ENCODE peak calls at places on chromosome 17, in six cellular contexts. One of them, this sample, is unnamed.

GRCh38 chr17:73998246-73999220 is 204.9 kb upstream of the RPL38 start:
- DNase-seq in mucosa of descending colon: peak
- DNase-seq in kidney: no peak
- DNase-seq in body of pancreas: peak
- DNase-seq in A549: peak
- DNase-seq in transverse colon: peak
- DNase-seq in this sample: peak

GRCh38 chr17:8788998-8789397 is 10.2 kb downstream of the MFSD6L start:
- DNase-seq in mucosa of descending colon: no peak
- DNase-seq in kidney: no peak
- DNase-seq in body of pancreas: no peak
- DNase-seq in A549: no peak
- DNase-seq in transverse colon: no peak
- DNase-seq in this sample: no peak

GRCh38 chr17:70772761-70773160 is 603.4 kb downstream of the KCNJ2 start:
- DNase-seq in mucosa of descending colon: no peak
- DNase-seq in kidney: no peak
- DNase-seq in body of pancreas: no peak
- DNase-seq in A549: no peak
- DNase-seq in transverse colon: no peak
- DNase-seq in this sample: no peak

GRCh38 chr17:50015146-50015545 is 20.1 kb upstream of the DLX3 start:
- DNase-seq in mucosa of descending colon: no peak
- DNase-seq in kidney: no peak
- DNase-seq in body of pancreas: no peak
- DNase-seq in A549: no peak
- DNase-seq in transverse colon: no peak
- DNase-seq in this sample: no peak

GRCh38 chr17:45225051-45225700 is 3.5 kb downstream of the FMNL1 start:
- DNase-seq in mucosa of descending colon: no peak
- DNase-seq in kidney: no peak
- DNase-seq in body of pancreas: no peak
- DNase-seq in A549: no peak
- DNase-seq in transverse colon: no peak
- DNase-seq in this sample: no peak

GRCh38 chr17:43611230-43611969 is 50.3 kb downstream of the MEOX1 start:
- DNase-seq in mucosa of descending colon: no peak
- DNase-seq in kidney: no peak
- DNase-seq in body of pancreas: no peak
- DNase-seq in A549: no peak
- DNase-seq in transverse colon: no peak
- DNase-seq in this sample: no peak

GRCh38 chr17:40548491-40548981 is 16.7 kb downstream of the CCR7 start:
- DNase-seq in mucosa of descending colon: no peak
- DNase-seq in kidney: no peak
- DNase-seq in body of pancreas: no peak
- DNase-seq in A549: no peak
- DNase-seq in transverse colon: no peak
- DNase-seq in this sample: no peak

GRCh38 chr17:69733171-69734014 is 318.9 kb downstream of the MAP2K6 start:
- DNase-seq in mucosa of descending colon: no peak
- DNase-seq in kidney: no peak
- DNase-seq in body of pancreas: no peak
- DNase-seq in A549: peak
- DNase-seq in transverse colon: no peak
- DNase-seq in this sample: no peak

GRCh38 chr17:81537856-81538555 is 9.8 kb downstream of the FSCN2 start:
- DNase-seq in mucosa of descending colon: no peak
- DNase-seq in kidney: no peak
- DNase-seq in body of pancreas: peak
- DNase-seq in A549: no peak
- DNase-seq in transverse colon: no peak
- DNase-seq in this sample: no peak

GRCh38 chr17:40017422-40018080 is 2.3 kb downstream of the CSF3 start:
- DNase-seq in mucosa of descending colon: no peak
- DNase-seq in kidney: no peak
- DNase-seq in body of pancreas: no peak
- DNase-seq in A549: no peak
- DNase-seq in transverse colon: no peak
- DNase-seq in this sample: peak

GRCh38 chr17:19744922-19745757 is 3.0 kb downstream of the ALDH3A1 start:
- DNase-seq in mucosa of descending colon: peak
- DNase-seq in kidney: peak
- DNase-seq in body of pancreas: peak
- DNase-seq in A549: peak
- DNase-seq in transverse colon: peak
- DNase-seq in this sample: peak

GRCh38 chr17:38889745-38890409 is 20.0 kb downstream of the LASP1 start:
- DNase-seq in mucosa of descending colon: no peak
- DNase-seq in kidney: peak
- DNase-seq in body of pancreas: no peak
- DNase-seq in A549: no peak
- DNase-seq in transverse colon: no peak
- DNase-seq in this sample: no peak

GRCh38 chr17:31721291-31722025 is 137.6 kb downstream of the COPRS start:
- DNase-seq in mucosa of descending colon: no peak
- DNase-seq in kidney: no peak
- DNase-seq in body of pancreas: no peak
- DNase-seq in A549: no peak
- DNase-seq in transverse colon: no peak
- DNase-seq in this sample: no peak

GRCh38 chr17:7894866-7895265 is 6.3 kb downstream of the CHD3 start:
- DNase-seq in mucosa of descending colon: no peak
- DNase-seq in kidney: no peak
- DNase-seq in body of pancreas: no peak
- DNase-seq in A549: no peak
- DNase-seq in transverse colon: no peak
- DNase-seq in this sample: no peak

GRCh38 chr17:3730881-3731429 is 7.3 kb downstream of the HASPIN start:
- DNase-seq in mucosa of descending colon: no peak
- DNase-seq in kidney: no peak
- DNase-seq in body of pancreas: no peak
- DNase-seq in A549: no peak
- DNase-seq in transverse colon: no peak
- DNase-seq in this sample: no peak

DNA sequence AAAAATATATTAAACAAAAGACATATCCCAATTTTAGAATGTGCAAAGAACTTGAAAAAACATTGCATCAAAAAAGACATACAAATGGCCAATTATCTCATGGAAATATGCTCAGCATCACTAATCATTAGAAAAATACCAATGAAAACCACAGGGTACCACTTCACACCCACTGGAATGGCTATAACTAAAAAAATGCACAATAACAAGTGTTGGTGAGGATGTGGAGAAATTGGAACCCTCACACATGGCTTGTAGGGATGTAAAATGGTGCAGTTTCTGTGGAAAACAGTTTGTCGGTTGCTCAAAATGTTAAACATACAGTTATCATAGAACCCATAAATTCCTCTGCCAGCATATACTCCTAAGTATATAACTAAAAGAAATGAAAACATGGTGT is 796 bp upstream of the PSMB6 start:
- DNase-seq in mucosa of descending colon: no peak
- DNase-seq in kidney: no peak
- DNase-seq in body of pancreas: no peak
- DNase-seq in A549: no peak
- DNase-seq in transverse colon: no peak
- DNase-seq in this sample: no peak
- H3K4me3 ChIP-seq in mucosa of descending colon: no peak
- H3K4me3 ChIP-seq in kidney: peak
- H3K4me3 ChIP-seq in body of pancreas: no peak
- H3K4me3 ChIP-seq in A549: peak
- H3K4me3 ChIP-seq in transverse colon: no peak
- H3K4me3 ChIP-seq in this sample: peak

GRCh38 chr17:59366773-59367656 is 35.6 kb downstream of the YPEL2 start:
- DNase-seq in mucosa of descending colon: peak
- DNase-seq in kidney: no peak
- DNase-seq in body of pancreas: peak
- DNase-seq in A549: no peak
- DNase-seq in transverse colon: peak
- DNase-seq in this sample: peak

GRCh38 chr17:59368218-59368857 is 36.9 kb downstream of the YPEL2 start:
- DNase-seq in mucosa of descending colon: no peak
- DNase-seq in kidney: no peak
- DNase-seq in body of pancreas: no peak
- DNase-seq in A549: no peak
- DNase-seq in transverse colon: no peak
- DNase-seq in this sample: no peak

GRCh38 chr17:59365383-59365981 is 34.0 kb downstream of the YPEL2 start:
- DNase-seq in mucosa of descending colon: no peak
- DNase-seq in kidney: no peak
- DNase-seq in body of pancreas: no peak
- DNase-seq in A549: no peak
- DNase-seq in transverse colon: no peak
- DNase-seq in this sample: peak

GRCh38 chr17:59367657-59368045 is 36.2 kb downstream of the YPEL2 start:
- DNase-seq in mucosa of descending colon: no peak
- DNase-seq in kidney: no peak
- DNase-seq in body of pancreas: no peak
- DNase-seq in A549: no peak
- DNase-seq in transverse colon: no peak
- DNase-seq in this sample: no peak

DNA sequence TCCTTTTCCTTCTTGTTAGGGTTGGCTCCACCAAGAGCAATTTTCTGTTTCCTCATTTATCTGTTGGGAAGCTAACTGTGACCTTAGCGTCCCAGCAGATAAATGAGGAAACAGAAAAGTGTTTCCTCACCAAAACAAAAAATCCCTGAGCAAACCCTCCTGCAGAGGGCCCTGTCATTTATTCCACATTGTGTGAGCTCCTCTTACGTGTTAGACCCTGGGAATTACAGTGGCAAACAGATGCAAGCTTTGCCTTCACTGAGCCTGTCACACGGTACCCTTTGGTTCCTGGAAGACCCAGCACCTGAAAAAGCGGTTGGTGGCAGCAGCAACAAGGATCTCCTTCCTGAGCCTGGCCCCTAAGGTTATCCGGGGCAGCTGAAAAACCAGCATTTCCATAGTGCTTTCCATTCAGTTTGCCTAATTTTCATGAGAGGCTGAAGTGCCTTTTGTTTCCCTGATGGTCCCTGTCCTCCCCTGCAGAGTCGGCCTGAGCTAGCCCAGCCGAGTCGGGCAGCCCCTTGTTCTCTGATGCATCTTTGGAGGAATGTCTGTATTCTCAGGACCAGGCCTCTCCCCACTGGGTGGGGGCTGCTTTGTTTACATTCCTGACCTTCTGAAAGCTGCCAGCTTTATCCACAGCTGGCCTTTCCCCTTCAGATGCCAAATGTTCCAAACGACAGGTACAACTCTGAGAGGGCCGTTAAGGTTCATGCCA is 34.7 kb downstream of the YPEL2 start:
- DNase-seq in mucosa of descending colon: no peak
- DNase-seq in kidney: no peak
- DNase-seq in body of pancreas: peak
- DNase-seq in A549: no peak
- DNase-seq in transverse colon: no peak
- DNase-seq in this sample: no peak
- H3K4me3 ChIP-seq in mucosa of descending colon: no peak
- H3K4me3 ChIP-seq in kidney: peak
- H3K4me3 ChIP-seq in body of pancreas: no peak
- H3K4me3 ChIP-seq in A549: no peak
- H3K4me3 ChIP-seq in transverse colon: no peak
- H3K4me3 ChIP-seq in this sample: no peak

GRCh38 chr17:76265624-76266243 is 586 bp downstream of the UBALD2 start:
- DNase-seq in mucosa of descending colon: peak
- DNase-seq in kidney: peak
- DNase-seq in body of pancreas: peak
- DNase-seq in A549: no peak
- DNase-seq in transverse colon: peak
- DNase-seq in this sample: peak
- H3K4me3 ChIP-seq in mucosa of descending colon: peak
- H3K4me3 ChIP-seq in kidney: peak
- H3K4me3 ChIP-seq in body of pancreas: peak
- H3K4me3 ChIP-seq in A549: peak
- H3K4me3 ChIP-seq in transverse colon: peak
- H3K4me3 ChIP-seq in this sample: peak

GRCh38 chr17:1559047-1559742 is 3.4 kb downstream of the PITPNA start:
- DNase-seq in mucosa of descending colon: no peak
- DNase-seq in kidney: peak
- DNase-seq in body of pancreas: no peak
- DNase-seq in A549: no peak
- DNase-seq in transverse colon: no peak
- DNase-seq in this sample: no peak

GRCh38 chr17:1562178-1562643 is 381 bp downstream of the PITPNA start:
- DNase-seq in mucosa of descending colon: no peak
- DNase-seq in kidney: peak
- DNase-seq in body of pancreas: no peak
- DNase-seq in A549: peak
- DNase-seq in transverse colon: peak
- DNase-seq in this sample: no peak

GRCh38 chr17:1561420-1562177 is 993 bp downstream of the PITPNA start:
- DNase-seq in mucosa of descending colon: peak
- DNase-seq in kidney: peak
- DNase-seq in body of pancreas: peak
- DNase-seq in A549: peak
- DNase-seq in transverse colon: no peak
- DNase-seq in this sample: no peak

GRCh38 chr17:1559743-1560581 is 2.6 kb downstream of the PITPNA start:
- DNase-seq in mucosa of descending colon: no peak
- DNase-seq in kidney: peak
- DNase-seq in body of pancreas: no peak
- DNase-seq in A549: no peak
- DNase-seq in transverse colon: peak
- DNase-seq in this sample: no peak

DNA sequence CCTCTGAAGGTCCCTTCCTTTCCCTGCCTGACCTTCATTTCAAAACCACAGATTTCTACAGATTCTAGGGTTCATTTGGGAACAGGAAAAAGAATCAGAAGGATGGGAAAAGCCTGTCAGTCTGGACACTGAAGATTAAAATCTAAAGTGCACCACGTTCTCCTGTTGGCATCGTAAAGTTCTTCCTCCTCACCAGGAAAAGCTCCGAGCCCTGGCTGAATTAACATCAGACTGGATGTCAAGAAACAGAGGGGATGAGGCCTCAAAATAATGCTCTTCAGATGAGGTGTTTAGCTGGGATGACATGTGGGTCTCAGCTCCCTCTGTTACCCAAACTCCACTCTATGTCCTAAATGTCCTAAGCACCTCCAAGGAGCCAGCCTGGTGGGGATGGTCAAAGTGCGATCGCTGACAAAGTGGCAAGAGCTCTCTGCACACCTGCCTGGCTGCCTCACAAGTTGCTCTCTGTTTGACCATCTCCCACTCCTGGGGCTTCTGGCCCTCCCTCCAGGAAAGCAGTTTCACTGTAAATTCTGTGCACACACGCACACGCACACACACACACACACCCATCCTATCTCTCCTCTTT is 1.9 kb downstream of the PITPNA start:
- DNase-seq in mucosa of descending colon: no peak
- DNase-seq in kidney: no peak
- DNase-seq in body of pancreas: no peak
- DNase-seq in A549: no peak
- DNase-seq in transverse colon: no peak
- DNase-seq in this sample: no peak
- H3K4me3 ChIP-seq in mucosa of descending colon: no peak
- H3K4me3 ChIP-seq in kidney: peak
- H3K4me3 ChIP-seq in body of pancreas: no peak
- H3K4me3 ChIP-seq in A549: no peak
- H3K4me3 ChIP-seq in transverse colon: no peak
- H3K4me3 ChIP-seq in this sample: peak